ENCODE peak calls at places on chromosomes 6 and 20, in five cellular contexts. One of them, this sample, is unnamed.

GRCh38 chr6:21348462-21349195 is 244.9 kb upstream of the SOX4 start:
- DNase-seq in psoas muscle: peak; percentile 39
- DNase-seq in heart right ventricle: peak; percentile 19
- DNase-seq in CD8-positive, alpha-beta memory T cell: no peak
- DNase-seq in AG04450: peak; percentile 23
- DNase-seq in this sample: no peak

GRCh38 chr20:278607-279571 is 11.7 kb downstream of the C20orf96 start:
- DNase-seq in psoas muscle: peak; percentile 63
- DNase-seq in heart right ventricle: peak; percentile 47
- DNase-seq in CD8-positive, alpha-beta memory T cell: no peak
- DNase-seq in AG04450: no peak
- DNase-seq in this sample: no peak

GRCh38 chr20:21182832-21183563 is 57.1 kb downstream of the KIZ start:
- DNase-seq in psoas muscle: no peak
- DNase-seq in heart right ventricle: no peak
- DNase-seq in CD8-positive, alpha-beta memory T cell: no peak
- DNase-seq in AG04450: peak; percentile 48
- DNase-seq in this sample: no peak

GRCh38 chr6:26328265-26328844 is 36.6 kb upstream of the BTN3A2 start:
- DNase-seq in psoas muscle: no peak
- DNase-seq in heart right ventricle: no peak
- DNase-seq in CD8-positive, alpha-beta memory T cell: no peak
- DNase-seq in AG04450: no peak
- DNase-seq in this sample: no peak

GRCh38 chr6:155314773-155315515 is 660 bp upstream of the TFB1M start:
- DNase-seq in psoas muscle: peak; percentile 59
- DNase-seq in heart right ventricle: peak; percentile 25
- DNase-seq in CD8-positive, alpha-beta memory T cell: peak; percentile 40
- DNase-seq in AG04450: peak; percentile 51
- DNase-seq in this sample: no peak

GRCh38 chr6:99588618-99589289 is 17.9 kb upstream of the PRDM13 start:
- DNase-seq in psoas muscle: peak; percentile 66
- DNase-seq in heart right ventricle: peak; percentile 57
- DNase-seq in CD8-positive, alpha-beta memory T cell: peak; percentile 43
- DNase-seq in AG04450: peak; percentile 23
- DNase-seq in this sample: peak; percentile 27

GRCh38 chr6:111701146-111701545 is 95.5 kb upstream of the TRAF3IP2 start:
- DNase-seq in psoas muscle: no peak
- DNase-seq in heart right ventricle: no peak
- DNase-seq in CD8-positive, alpha-beta memory T cell: no peak
- DNase-seq in AG04450: no peak
- DNase-seq in this sample: no peak

GRCh38 chr6:168999392-168999791 is 254.3 kb downstream of the THBS2 start:
- DNase-seq in psoas muscle: no peak
- DNase-seq in heart right ventricle: no peak
- DNase-seq in CD8-positive, alpha-beta memory T cell: no peak
- DNase-seq in AG04450: no peak
- DNase-seq in this sample: no peak

GRCh38 chr6:119160911-119161310 is 82.4 kb upstream of the FAM184A start:
- DNase-seq in psoas muscle: no peak
- DNase-seq in heart right ventricle: no peak
- DNase-seq in CD8-positive, alpha-beta memory T cell: no peak
- DNase-seq in AG04450: no peak
- DNase-seq in this sample: no peak

GRCh38 chr6:17884501-17885039 is 102.9 kb downstream of the KIF13A start:
- DNase-seq in psoas muscle: no peak
- DNase-seq in heart right ventricle: no peak
- DNase-seq in CD8-positive, alpha-beta memory T cell: no peak
- DNase-seq in AG04450: no peak
- DNase-seq in this sample: no peak

GRCh38 chr20:53843645-53844044 is 226.7 kb downstream of the BCAS1 start:
- DNase-seq in psoas muscle: no peak
- DNase-seq in heart right ventricle: no peak
- DNase-seq in CD8-positive, alpha-beta memory T cell: no peak
- DNase-seq in AG04450: no peak
- DNase-seq in this sample: no peak

GRCh38 chr6:106546322-106547052 is 82.8 kb downstream of the RTN4IP1 start:
- DNase-seq in psoas muscle: no peak
- DNase-seq in heart right ventricle: no peak
- DNase-seq in CD8-positive, alpha-beta memory T cell: no peak
- DNase-seq in AG04450: peak; percentile 37
- DNase-seq in this sample: no peak

GRCh38 chr20:641516-641913 is 11.5 kb downstream of the SRXN1 start:
- DNase-seq in psoas muscle: no peak
- DNase-seq in heart right ventricle: no peak
- DNase-seq in CD8-positive, alpha-beta memory T cell: no peak
- DNase-seq in AG04450: no peak
- DNase-seq in this sample: no peak

GRCh38 chr20:41174782-41175181 is 37.4 kb downstream of the PLCG1 start:
- DNase-seq in psoas muscle: no peak
- DNase-seq in heart right ventricle: peak; percentile 46
- DNase-seq in CD8-positive, alpha-beta memory T cell: no peak
- DNase-seq in AG04450: no peak
- DNase-seq in this sample: no peak

GRCh38 chr6:138509371-138509770 is 10.1 kb upstream of the NHSL1 start:
- DNase-seq in psoas muscle: no peak
- DNase-seq in heart right ventricle: no peak
- DNase-seq in CD8-positive, alpha-beta memory T cell: no peak
- DNase-seq in AG04450: no peak
- DNase-seq in this sample: no peak

GRCh38 chr6:112485813-112486212 is 138.7 kb downstream of the RFPL4B start:
- DNase-seq in psoas muscle: no peak
- DNase-seq in heart right ventricle: no peak
- DNase-seq in CD8-positive, alpha-beta memory T cell: no peak
- DNase-seq in AG04450: no peak
- DNase-seq in this sample: no peak

GRCh38 chr6:100103194-100103593 is 109.2 kb upstream of the MCHR2 start:
- DNase-seq in psoas muscle: no peak
- DNase-seq in heart right ventricle: no peak
- DNase-seq in CD8-positive, alpha-beta memory T cell: no peak
- DNase-seq in AG04450: no peak
- DNase-seq in this sample: no peak

GRCh38 chr6:143279385-143279784 is 171.1 kb downstream of the ADAT2 start:
- DNase-seq in psoas muscle: no peak
- DNase-seq in heart right ventricle: no peak
- DNase-seq in CD8-positive, alpha-beta memory T cell: no peak
- DNase-seq in AG04450: no peak
- DNase-seq in this sample: no peak

GRCh38 chr6:133764011-133764812 is 124.7 kb upstream of the TCF21 start:
- DNase-seq in psoas muscle: no peak
- DNase-seq in heart right ventricle: no peak
- DNase-seq in CD8-positive, alpha-beta memory T cell: no peak
- DNase-seq in AG04450: no peak
- DNase-seq in this sample: no peak

GRCh38 chr6:53070808-53071207 is 5.6 kb downstream of the FBXO9 start:
- DNase-seq in psoas muscle: no peak
- DNase-seq in heart right ventricle: no peak
- DNase-seq in CD8-positive, alpha-beta memory T cell: no peak
- DNase-seq in AG04450: no peak
- DNase-seq in this sample: no peak

GRCh38 chr20:2032168-2032567 is 38.3 kb upstream of the PDYN start:
- DNase-seq in psoas muscle: no peak
- DNase-seq in heart right ventricle: no peak
- DNase-seq in CD8-positive, alpha-beta memory T cell: no peak
- DNase-seq in AG04450: no peak
- DNase-seq in this sample: peak; percentile 28

GRCh38 chr6:16352258-16352635 is 113.9 kb downstream of the GMPR start:
- DNase-seq in psoas muscle: no peak
- DNase-seq in heart right ventricle: no peak
- DNase-seq in CD8-positive, alpha-beta memory T cell: no peak
- DNase-seq in AG04450: no peak
- DNase-seq in this sample: no peak

GRCh38 chr6:110412258-110412839 is 3.0 kb downstream of the DDO start:
- DNase-seq in psoas muscle: no peak
- DNase-seq in heart right ventricle: no peak
- DNase-seq in CD8-positive, alpha-beta memory T cell: no peak
- DNase-seq in AG04450: no peak
- DNase-seq in this sample: no peak

GRCh38 chr20:8454137-8454712 is 322.2 kb downstream of the PLCB1 start:
- DNase-seq in psoas muscle: no peak
- DNase-seq in heart right ventricle: no peak
- DNase-seq in CD8-positive, alpha-beta memory T cell: no peak
- DNase-seq in AG04450: peak; percentile 71
- DNase-seq in this sample: no peak

GRCh38 chr6:50128420-50129005 is 78.8 kb upstream of the DEFB112 start:
- DNase-seq in psoas muscle: no peak
- DNase-seq in heart right ventricle: no peak
- DNase-seq in CD8-positive, alpha-beta memory T cell: no peak
- DNase-seq in AG04450: no peak
- DNase-seq in this sample: no peak

GRCh38 chr6:134169881-134170486 is 117.6 kb upstream of the SLC2A12 start:
- DNase-seq in psoas muscle: no peak
- DNase-seq in heart right ventricle: no peak
- DNase-seq in CD8-positive, alpha-beta memory T cell: no peak
- DNase-seq in AG04450: no peak
- DNase-seq in this sample: peak; percentile 25

GRCh38 chr20:45012682-45013302 is 46.5 kb downstream of the STK4 start:
- DNase-seq in psoas muscle: no peak
- DNase-seq in heart right ventricle: no peak
- DNase-seq in CD8-positive, alpha-beta memory T cell: no peak
- DNase-seq in AG04450: peak; percentile 20
- DNase-seq in this sample: no peak

DNA sequence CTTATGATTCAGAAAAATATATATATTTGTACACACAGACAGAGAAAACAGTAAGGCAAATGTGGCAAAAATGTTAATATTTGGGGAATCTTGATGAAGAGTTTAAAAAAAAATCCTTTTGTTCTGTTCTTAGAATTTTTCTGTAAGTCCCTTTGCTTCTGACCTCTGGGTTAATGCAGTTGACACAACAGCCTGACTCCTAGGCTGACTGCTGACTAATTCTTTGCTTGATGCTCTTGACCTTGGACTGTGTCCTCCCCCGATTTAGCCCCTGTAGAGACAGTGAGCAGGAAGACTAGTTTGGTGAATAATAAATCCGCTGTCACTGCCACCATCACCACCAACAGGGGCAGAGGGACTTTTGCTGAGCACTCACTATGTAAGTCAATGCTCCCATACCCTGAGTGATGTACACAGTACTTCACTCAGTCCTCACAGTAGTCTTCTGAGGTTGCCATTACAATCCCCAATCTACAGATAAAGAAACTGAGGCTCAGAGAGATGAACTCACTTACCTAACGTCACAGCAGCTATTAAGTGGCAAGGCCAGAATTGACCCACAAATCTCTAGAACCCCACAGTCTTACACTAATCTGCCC is 71.7 kb downstream of the SNX5 start:
- DNase-seq in psoas muscle: no peak
- DNase-seq in heart right ventricle: no peak
- DNase-seq in CD8-positive, alpha-beta memory T cell: no peak
- DNase-seq in AG04450: no peak
- DNase-seq in this sample: no peak
- H3K27ac ChIP-seq in psoas muscle: peak overlapping the region; percentile 75
- H3K27ac ChIP-seq in heart right ventricle: peak overlapping the region; percentile 77
- H3K27ac ChIP-seq in CD8-positive, alpha-beta memory T cell: no peak overlapping the region
- H3K27ac ChIP-seq in AG04450: no peak overlapping the region
- H3K27ac ChIP-seq in this sample: no peak overlapping the region

DNA sequence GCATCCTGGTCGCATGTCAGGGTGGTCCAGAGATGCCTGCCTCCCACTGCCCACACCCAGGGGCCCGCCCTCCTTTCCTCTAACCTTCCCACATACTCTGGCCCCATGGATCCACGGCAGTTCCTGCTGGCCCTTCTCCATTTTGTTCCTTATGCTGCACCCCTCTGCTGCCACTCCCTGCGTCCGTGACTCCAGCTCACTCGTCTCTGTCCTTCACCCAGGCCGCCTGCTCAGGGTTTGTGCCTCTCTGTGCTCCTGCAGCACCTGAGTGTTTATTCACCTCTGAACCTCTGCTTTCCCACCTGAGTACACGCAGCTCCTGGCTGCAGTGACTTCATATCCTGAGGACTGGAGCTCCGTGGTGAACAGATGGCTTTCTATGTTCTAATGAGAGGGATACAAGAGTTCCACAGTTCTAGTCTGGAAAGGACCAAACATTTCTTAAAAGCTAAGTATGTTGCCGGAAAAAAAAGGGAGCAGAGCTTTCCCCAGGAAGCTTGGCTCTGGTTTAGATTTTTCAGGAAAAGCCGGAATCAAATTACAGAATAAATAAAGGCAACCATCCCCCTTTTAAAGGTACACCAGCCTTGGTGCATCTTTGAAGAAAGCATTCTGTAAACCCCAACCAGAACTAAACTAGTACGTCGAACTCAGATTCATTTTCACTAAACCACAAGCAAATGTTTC is 1.5 kb upstream of the GNRH2 start:
- DNase-seq in psoas muscle: no peak
- DNase-seq in heart right ventricle: no peak
- DNase-seq in CD8-positive, alpha-beta memory T cell: no peak
- DNase-seq in AG04450: no peak
- DNase-seq in this sample: no peak
- H3K27ac ChIP-seq in psoas muscle: no peak overlapping the region
- H3K27ac ChIP-seq in heart right ventricle: peak overlapping the region; percentile 50
- H3K27ac ChIP-seq in CD8-positive, alpha-beta memory T cell: no peak overlapping the region
- H3K27ac ChIP-seq in AG04450: peak overlapping the region; percentile 21
- H3K27ac ChIP-seq in this sample: peak overlapping the region; percentile 44

DNA sequence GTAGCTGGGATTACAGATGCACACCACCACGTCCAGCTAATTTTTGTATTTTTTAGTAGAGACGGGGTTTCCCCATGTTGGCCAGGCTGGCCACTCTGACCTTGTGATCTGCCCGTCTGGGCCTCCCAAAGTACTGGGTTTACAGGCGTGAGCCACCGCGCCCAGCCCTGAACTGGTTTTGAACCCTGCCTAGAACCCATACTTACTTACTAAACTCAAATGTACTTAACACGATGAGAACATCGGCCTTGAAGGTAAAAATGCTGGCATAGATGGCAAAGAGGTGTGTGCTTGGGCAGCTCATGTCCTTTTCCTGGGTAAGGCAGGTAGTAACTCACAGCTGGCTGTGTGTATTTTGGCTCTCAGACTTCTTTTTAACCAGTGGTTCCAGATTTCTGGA is 3.2 kb upstream of the ARMC12 start:
- DNase-seq in psoas muscle: no peak
- DNase-seq in heart right ventricle: no peak
- DNase-seq in CD8-positive, alpha-beta memory T cell: no peak
- DNase-seq in AG04450: no peak
- DNase-seq in this sample: no peak
- H3K27ac ChIP-seq in psoas muscle: peak overlapping the region; percentile 99
- H3K27ac ChIP-seq in heart right ventricle: peak overlapping the region; percentile 100
- H3K27ac ChIP-seq in CD8-positive, alpha-beta memory T cell: no peak overlapping the region
- H3K27ac ChIP-seq in AG04450: no peak overlapping the region
- H3K27ac ChIP-seq in this sample: no peak overlapping the region

DNA sequence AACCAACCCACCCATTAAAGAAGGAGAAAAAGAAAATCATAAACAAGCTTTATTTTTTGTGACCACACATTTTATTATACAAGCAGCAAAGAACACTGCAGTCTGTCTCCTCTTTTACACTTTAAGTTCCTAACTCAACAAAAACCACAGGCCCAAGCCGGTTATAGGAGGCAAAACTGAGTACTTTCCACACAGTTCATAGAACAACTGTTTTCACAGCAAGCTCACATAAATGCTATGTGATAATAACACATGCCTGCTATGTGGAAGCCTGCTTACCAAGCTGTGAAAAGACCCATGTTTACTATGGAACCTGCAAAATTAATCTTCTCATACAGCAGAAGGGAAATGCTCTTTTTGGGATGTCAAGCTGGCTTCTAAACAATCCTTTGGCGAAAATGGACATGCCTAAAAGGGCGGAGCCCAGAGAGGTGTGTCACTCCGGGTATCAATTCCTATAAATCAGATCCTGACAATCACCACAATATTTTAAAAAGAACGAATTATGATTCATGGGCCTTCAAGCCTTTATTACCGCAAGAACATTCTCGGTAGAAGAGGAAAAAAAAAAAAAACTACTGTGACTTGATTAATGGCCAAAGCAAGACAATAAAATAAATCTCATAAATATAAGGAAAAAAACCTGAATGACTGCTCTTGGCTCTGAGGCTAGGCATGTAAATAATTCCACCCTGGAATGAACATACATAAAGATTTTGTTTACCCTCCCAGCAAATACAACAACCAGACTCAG is 2.6 kb downstream of the TRERF1 start:
- DNase-seq in psoas muscle: no peak
- DNase-seq in heart right ventricle: no peak
- DNase-seq in CD8-positive, alpha-beta memory T cell: no peak
- DNase-seq in AG04450: no peak
- DNase-seq in this sample: no peak
- H3K27ac ChIP-seq in psoas muscle: no peak overlapping the region
- H3K27ac ChIP-seq in heart right ventricle: no peak overlapping the region
- H3K27ac ChIP-seq in CD8-positive, alpha-beta memory T cell: no peak overlapping the region
- H3K27ac ChIP-seq in AG04450: no peak overlapping the region
- H3K27ac ChIP-seq in this sample: no peak overlapping the region